ENCODE peak calls at places on chromosomes 6 and 20, in five cellular contexts. One of them, this sample, is unnamed.

GRCh38 chr6:9405369-9405768 is 970.0 kb upstream of the SLC35B3 start:
- DNase-seq in astrocyte of the cerebellum: peak; percentile 79
- DNase-seq in GM13977: no peak
- DNase-seq in cardiac fibroblast: peak; percentile 5
- DNase-seq in CD8-positive, alpha-beta T cell: no peak
- DNase-seq in this sample: no peak

GRCh38 chr6:167422934-167423333 is 98.0 kb downstream of the TTLL2 start:
- DNase-seq in astrocyte of the cerebellum: no peak
- DNase-seq in GM13977: no peak
- DNase-seq in cardiac fibroblast: no peak
- DNase-seq in CD8-positive, alpha-beta T cell: no peak
- DNase-seq in this sample: no peak

GRCh38 chr6:111551521-111552231 is 54.0 kb downstream of the TRAF3IP2 start:
- DNase-seq in astrocyte of the cerebellum: no peak
- DNase-seq in GM13977: no peak
- DNase-seq in cardiac fibroblast: no peak
- DNase-seq in CD8-positive, alpha-beta T cell: no peak
- DNase-seq in this sample: no peak

GRCh38 chr6:40293109-40293823 is 293.9 kb downstream of the LRFN2 start:
- DNase-seq in astrocyte of the cerebellum: no peak
- DNase-seq in GM13977: no peak
- DNase-seq in cardiac fibroblast: no peak
- DNase-seq in CD8-positive, alpha-beta T cell: no peak
- DNase-seq in this sample: no peak

GRCh38 chr6:123393333-123393732 is 243.4 kb downstream of the TRDN start:
- DNase-seq in astrocyte of the cerebellum: no peak
- DNase-seq in GM13977: no peak
- DNase-seq in cardiac fibroblast: peak; percentile 8
- DNase-seq in CD8-positive, alpha-beta T cell: no peak
- DNase-seq in this sample: no peak

GRCh38 chr20:33475381-33476160 is 14.3 kb upstream of the CBFA2T2 start:
- DNase-seq in astrocyte of the cerebellum: no peak
- DNase-seq in GM13977: no peak
- DNase-seq in cardiac fibroblast: no peak
- DNase-seq in CD8-positive, alpha-beta T cell: no peak
- DNase-seq in this sample: no peak

GRCh38 chr20:40797425-40797824 is 108.4 kb upstream of the MAFB start:
- DNase-seq in astrocyte of the cerebellum: peak; percentile 19
- DNase-seq in GM13977: peak; percentile 25
- DNase-seq in cardiac fibroblast: peak; percentile 28
- DNase-seq in CD8-positive, alpha-beta T cell: peak; percentile 25
- DNase-seq in this sample: no peak

GRCh38 chr20:19077370-19078220 is 134.8 kb upstream of the SLC24A3 start:
- DNase-seq in astrocyte of the cerebellum: no peak
- DNase-seq in GM13977: no peak
- DNase-seq in cardiac fibroblast: no peak
- DNase-seq in CD8-positive, alpha-beta T cell: no peak
- DNase-seq in this sample: no peak

GRCh38 chr6:75794954-75795739 is 46.1 kb downstream of the MYO6 start:
- DNase-seq in astrocyte of the cerebellum: no peak
- DNase-seq in GM13977: no peak
- DNase-seq in cardiac fibroblast: no peak
- DNase-seq in CD8-positive, alpha-beta T cell: no peak
- DNase-seq in this sample: no peak

GRCh38 chr6:30821862-30822784 is 62.2 kb upstream of the DDR1 start:
- DNase-seq in astrocyte of the cerebellum: no peak
- DNase-seq in GM13977: peak; percentile 55
- DNase-seq in cardiac fibroblast: peak; percentile 74
- DNase-seq in CD8-positive, alpha-beta T cell: no peak
- DNase-seq in this sample: no peak

GRCh38 chr20:6008254-6008653 is 45.6 kb downstream of the LRRN4 start:
- DNase-seq in astrocyte of the cerebellum: peak; percentile 86
- DNase-seq in GM13977: no peak
- DNase-seq in cardiac fibroblast: peak; percentile 97
- DNase-seq in CD8-positive, alpha-beta T cell: no peak
- DNase-seq in this sample: no peak

GRCh38 chr6:53151676-53152075 is 3.0 kb upstream of the GCM1 start:
- DNase-seq in astrocyte of the cerebellum: no peak
- DNase-seq in GM13977: peak; percentile 29
- DNase-seq in cardiac fibroblast: no peak
- DNase-seq in CD8-positive, alpha-beta T cell: no peak
- DNase-seq in this sample: no peak

GRCh38 chr6:40550096-40550731 is 37.0 kb downstream of the LRFN2 start:
- DNase-seq in astrocyte of the cerebellum: peak; percentile 2
- DNase-seq in GM13977: peak; percentile 53
- DNase-seq in cardiac fibroblast: peak; percentile 66
- DNase-seq in CD8-positive, alpha-beta T cell: no peak
- DNase-seq in this sample: peak; percentile 19

GRCh38 chr6:31356216-31356945 is 598 bp downstream of the HLA-B start:
- DNase-seq in astrocyte of the cerebellum: no peak
- DNase-seq in GM13977: peak; percentile 67
- DNase-seq in cardiac fibroblast: no peak
- DNase-seq in CD8-positive, alpha-beta T cell: no peak
- DNase-seq in this sample: no peak

GRCh38 chr20:19427480-19427879 is 215.0 kb downstream of the SLC24A3 start:
- DNase-seq in astrocyte of the cerebellum: no peak
- DNase-seq in GM13977: no peak
- DNase-seq in cardiac fibroblast: no peak
- DNase-seq in CD8-positive, alpha-beta T cell: no peak
- DNase-seq in this sample: no peak

GRCh38 chr6:36852481-36853147 is 13.4 kb upstream of the CPNE5 start:
- DNase-seq in astrocyte of the cerebellum: no peak
- DNase-seq in GM13977: no peak
- DNase-seq in cardiac fibroblast: peak; percentile 77
- DNase-seq in CD8-positive, alpha-beta T cell: no peak
- DNase-seq in this sample: no peak

GRCh38 chr6:169868458-169868857 is 117.0 kb downstream of the ERMARD start:
- DNase-seq in astrocyte of the cerebellum: no peak
- DNase-seq in GM13977: no peak
- DNase-seq in cardiac fibroblast: no peak
- DNase-seq in CD8-positive, alpha-beta T cell: peak; percentile 82
- DNase-seq in this sample: no peak

GRCh38 chr6:31826793-31827285 is 699 bp upstream of the HSPA1B start:
- DNase-seq in astrocyte of the cerebellum: peak; percentile 80
- DNase-seq in GM13977: peak; percentile 63
- DNase-seq in cardiac fibroblast: peak; percentile 97
- DNase-seq in CD8-positive, alpha-beta T cell: peak; percentile 63
- DNase-seq in this sample: no peak

GRCh38 chr6:161837449-161837735 is 563.5 kb upstream of the AGPAT4 start:
- DNase-seq in astrocyte of the cerebellum: no peak
- DNase-seq in GM13977: no peak
- DNase-seq in cardiac fibroblast: no peak
- DNase-seq in CD8-positive, alpha-beta T cell: no peak
- DNase-seq in this sample: no peak

GRCh38 chr6:121849477-121849876 is 414.0 kb downstream of the GJA1 start:
- DNase-seq in astrocyte of the cerebellum: peak; percentile 43
- DNase-seq in GM13977: peak; percentile 30
- DNase-seq in cardiac fibroblast: peak; percentile 85
- DNase-seq in CD8-positive, alpha-beta T cell: no peak
- DNase-seq in this sample: peak; percentile 4

GRCh38 chr20:3801846-3802245 is 5.7 kb downstream of the CDC25B start:
- DNase-seq in astrocyte of the cerebellum: no peak
- DNase-seq in GM13977: no peak
- DNase-seq in cardiac fibroblast: no peak
- DNase-seq in CD8-positive, alpha-beta T cell: no peak
- DNase-seq in this sample: no peak

GRCh38 chr6:35365599-35366596 is 23.5 kb downstream of the PPARD start:
- DNase-seq in astrocyte of the cerebellum: no peak
- DNase-seq in GM13977: no peak
- DNase-seq in cardiac fibroblast: no peak
- DNase-seq in CD8-positive, alpha-beta T cell: no peak
- DNase-seq in this sample: no peak

GRCh38 chr6:122580731-122581130 is 29.5 kb upstream of the PKIB start:
- DNase-seq in astrocyte of the cerebellum: no peak
- DNase-seq in GM13977: no peak
- DNase-seq in cardiac fibroblast: no peak
- DNase-seq in CD8-positive, alpha-beta T cell: no peak
- DNase-seq in this sample: no peak

GRCh38 chr20:5835234-5835845 is 85.1 kb downstream of the SHLD1 start:
- DNase-seq in astrocyte of the cerebellum: no peak
- DNase-seq in GM13977: no peak
- DNase-seq in cardiac fibroblast: peak; percentile 62
- DNase-seq in CD8-positive, alpha-beta T cell: no peak
- DNase-seq in this sample: no peak

GRCh38 chr20:25087186-25087929 is 5.4 kb upstream of the VSX1 start:
- DNase-seq in astrocyte of the cerebellum: peak; percentile 13
- DNase-seq in GM13977: no peak
- DNase-seq in cardiac fibroblast: no peak
- DNase-seq in CD8-positive, alpha-beta T cell: peak; percentile 43
- DNase-seq in this sample: no peak

GRCh38 chr6:130150906-130151305 is 71.8 kb downstream of the SAMD3 start:
- DNase-seq in astrocyte of the cerebellum: no peak
- DNase-seq in GM13977: no peak
- DNase-seq in cardiac fibroblast: peak; percentile 10
- DNase-seq in CD8-positive, alpha-beta T cell: no peak
- DNase-seq in this sample: no peak

GRCh38 chr6:132959927-132960326 is 145.6 kb downstream of the RPS12 start:
- DNase-seq in astrocyte of the cerebellum: no peak
- DNase-seq in GM13977: no peak
- DNase-seq in cardiac fibroblast: no peak
- DNase-seq in CD8-positive, alpha-beta T cell: no peak
- DNase-seq in this sample: no peak

GRCh38 chr6:132960720-132961119 is 146.4 kb downstream of the RPS12 start:
- DNase-seq in astrocyte of the cerebellum: peak; percentile 76
- DNase-seq in GM13977: no peak
- DNase-seq in cardiac fibroblast: peak; percentile 6
- DNase-seq in CD8-positive, alpha-beta T cell: no peak
- DNase-seq in this sample: no peak

GRCh38 chr6:132961122-132961521 is 146.8 kb downstream of the RPS12 start:
- DNase-seq in astrocyte of the cerebellum: peak; percentile 51
- DNase-seq in GM13977: no peak
- DNase-seq in cardiac fibroblast: peak; percentile 50
- DNase-seq in CD8-positive, alpha-beta T cell: no peak
- DNase-seq in this sample: no peak

GRCh38 chr6:132962936-132963579 is 148.7 kb downstream of the RPS12 start:
- DNase-seq in astrocyte of the cerebellum: peak; percentile 46
- DNase-seq in GM13977: peak; percentile 31
- DNase-seq in cardiac fibroblast: peak; percentile 63
- DNase-seq in CD8-positive, alpha-beta T cell: peak; percentile 57
- DNase-seq in this sample: peak; percentile 27

GRCh38 chr6:132961610-132962009 is 147.2 kb downstream of the RPS12 start:
- DNase-seq in astrocyte of the cerebellum: no peak
- DNase-seq in GM13977: no peak
- DNase-seq in cardiac fibroblast: no peak
- DNase-seq in CD8-positive, alpha-beta T cell: no peak
- DNase-seq in this sample: no peak
- TF ChIP-seq CTCF in astrocyte of the cerebellum: no peak
- TF ChIP-seq CTCF in GM13977: no peak
- TF ChIP-seq CTCF in cardiac fibroblast: no peak
- TF ChIP-seq CTCF in CD8-positive, alpha-beta T cell: no peak
- TF ChIP-seq CTCF in this sample: no peak

GRCh38 chr20:32036716-32037355 is 15.2 kb upstream of the HCK start:
- DNase-seq in astrocyte of the cerebellum: no peak
- DNase-seq in GM13977: no peak
- DNase-seq in cardiac fibroblast: no peak
- DNase-seq in CD8-positive, alpha-beta T cell: no peak
- DNase-seq in this sample: no peak

GRCh38 chr20:32035398-32035852 is 16.6 kb upstream of the HCK start:
- DNase-seq in astrocyte of the cerebellum: no peak
- DNase-seq in GM13977: no peak
- DNase-seq in cardiac fibroblast: no peak
- DNase-seq in CD8-positive, alpha-beta T cell: no peak
- DNase-seq in this sample: no peak

GRCh38 chr20:32037929-32038328 is 14.1 kb upstream of the HCK start:
- DNase-seq in astrocyte of the cerebellum: no peak
- DNase-seq in GM13977: no peak
- DNase-seq in cardiac fibroblast: peak; percentile 45
- DNase-seq in CD8-positive, alpha-beta T cell: no peak
- DNase-seq in this sample: no peak

GRCh38 chr20:32036252-32036651 is 15.8 kb upstream of the HCK start:
- DNase-seq in astrocyte of the cerebellum: no peak
- DNase-seq in GM13977: no peak
- DNase-seq in cardiac fibroblast: no peak
- DNase-seq in CD8-positive, alpha-beta T cell: no peak
- DNase-seq in this sample: no peak

DNA sequence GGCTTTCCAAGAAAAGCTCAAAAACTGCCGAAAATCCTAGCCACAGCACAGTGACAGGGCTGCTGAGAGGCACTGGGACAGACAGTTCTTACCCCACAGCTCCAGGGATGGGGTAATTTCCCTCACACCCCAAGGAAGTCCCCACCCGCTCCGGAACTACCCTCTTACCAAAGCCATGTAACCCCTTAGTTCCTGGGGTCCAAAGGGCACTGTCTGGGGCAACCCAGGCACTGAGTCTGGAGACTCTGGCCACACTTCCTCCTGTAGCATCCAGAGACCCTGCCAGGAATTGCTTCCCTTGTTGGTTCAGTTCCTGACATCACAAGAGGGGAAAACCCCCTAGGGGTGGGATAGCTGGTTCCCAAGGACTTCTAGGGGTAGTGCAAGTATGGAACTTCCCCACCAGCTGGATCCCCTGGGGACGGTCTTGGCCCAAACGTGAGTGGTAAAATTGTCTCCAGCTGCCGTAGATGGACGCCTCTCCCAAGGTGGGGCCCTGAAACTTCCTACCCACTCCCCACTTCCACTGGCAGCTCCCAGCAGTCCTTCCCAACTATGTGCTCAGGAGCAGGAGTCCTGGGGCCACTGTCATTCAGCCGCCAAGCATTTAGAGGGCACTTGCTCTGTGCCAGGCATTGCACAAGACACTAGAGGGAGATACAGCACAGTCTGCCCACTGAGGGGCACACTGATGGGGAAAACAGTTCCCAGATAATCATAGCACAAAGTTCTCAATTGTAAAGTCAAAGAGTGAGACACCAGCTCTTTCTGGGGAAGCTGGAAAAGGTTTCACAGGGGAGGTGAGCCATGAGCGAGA is 17.3 kb upstream of the HCK start:
- DNase-seq in astrocyte of the cerebellum: no peak
- DNase-seq in GM13977: no peak
- DNase-seq in cardiac fibroblast: no peak
- DNase-seq in CD8-positive, alpha-beta T cell: no peak
- DNase-seq in this sample: no peak
- TF ChIP-seq CTCF in astrocyte of the cerebellum: peak; percentile 21
- TF ChIP-seq CTCF in GM13977: peak; percentile 57
- TF ChIP-seq CTCF in cardiac fibroblast: no peak
- TF ChIP-seq CTCF in CD8-positive, alpha-beta T cell: no peak
- TF ChIP-seq CTCF in this sample: peak; percentile 67

DNA sequence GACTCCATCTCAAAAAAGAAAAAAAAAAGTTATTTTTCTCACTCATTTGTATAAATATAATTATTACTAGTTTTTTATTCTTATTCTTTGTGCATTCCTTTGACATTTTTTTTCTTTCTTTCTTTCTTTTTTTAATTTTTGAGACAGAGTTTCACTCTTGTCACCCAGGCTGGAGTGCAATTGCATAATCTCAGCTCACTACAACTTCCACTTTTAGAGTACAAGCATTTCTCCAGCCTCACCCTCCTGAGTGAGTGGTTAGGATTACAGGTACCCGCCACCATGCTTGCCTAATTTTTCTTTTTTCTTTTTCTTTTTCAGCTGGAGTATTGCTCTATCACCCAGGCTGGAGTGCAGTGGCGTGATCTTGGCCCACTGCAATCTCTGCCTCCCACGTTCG is 51.4 kb upstream of the JARID2 start:
- DNase-seq in astrocyte of the cerebellum: no peak
- DNase-seq in GM13977: no peak
- DNase-seq in cardiac fibroblast: no peak
- DNase-seq in CD8-positive, alpha-beta T cell: no peak
- DNase-seq in this sample: no peak
- TF ChIP-seq CTCF in astrocyte of the cerebellum: no peak
- TF ChIP-seq CTCF in GM13977: no peak
- TF ChIP-seq CTCF in cardiac fibroblast: no peak
- TF ChIP-seq CTCF in CD8-positive, alpha-beta T cell: no peak
- TF ChIP-seq CTCF in this sample: no peak

GRCh38 chr6:63635563-63636515 is at the start of gene PHF3:
- DNase-seq in astrocyte of the cerebellum: peak; percentile 67
- DNase-seq in GM13977: peak; percentile 95
- DNase-seq in cardiac fibroblast: peak; percentile 92
- DNase-seq in CD8-positive, alpha-beta T cell: peak; percentile 92
- DNase-seq in this sample: peak; percentile 70
- TF ChIP-seq CTCF in astrocyte of the cerebellum: no peak
- TF ChIP-seq CTCF in GM13977: peak; percentile 9
- TF ChIP-seq CTCF in cardiac fibroblast: peak; percentile 16
- TF ChIP-seq CTCF in CD8-positive, alpha-beta T cell: no peak
- TF ChIP-seq CTCF in this sample: peak; percentile 9